ENCODE peak calls at places on chromosomes 5 and 9, in six cellular contexts. W is HCT116, U is H1, B is SK-N-SH, Q is GM12878, P is K562. D is an unnamed sample.

GRCh38 chr9:12798066-12798770 is 23.4 kb downstream of the LURAP1L start:
- DNase-seq in W (no peak), U (no peak), B (no peak), Q (no peak), P (no peak), D (no peak)

GRCh38 chr9:13377286-13377925 is 97.9 kb upstream of the MPDZ start:
- DNase-seq in W (no peak), U (no peak), B (no peak), Q (no peak), P (no peak), D (no peak)

GRCh38 chr5:175711472-175712312 is 53.8 kb downstream of the HRH2 start:
- DNase-seq in W (no peak), U (no peak), B (no peak), Q (no peak), P (no peak), D (no peak)

GRCh38 chr5:123099514-123100151 is 10.6 kb downstream of the PRDM6 start:
- DNase-seq in W (peak; percentile 12), U (no peak), B (peak; percentile 88), Q (no peak), P (no peak), D (no peak)

GRCh38 chr5:112594060-112594850 is 143.4 kb upstream of the APC start:
- DNase-seq in W (no peak), U (no peak), B (peak; percentile 20), Q (no peak), P (no peak), D (no peak)

GRCh38 chr5:89337-90286 is 2.4 kb upstream of the PLEKHG4B start:
- DNase-seq in W (no peak), U (no peak), B (no peak), Q (no peak), P (no peak), D (no peak)

GRCh38 chr9:112823257-112823656 is 67.4 kb downstream of the SLC46A2 start:
- DNase-seq in W (no peak), U (no peak), B (no peak), Q (no peak), P (no peak), D (no peak)

GRCh38 chr5:139649082-139649991 is 1.2 kb downstream of the CXXC5 start:
- DNase-seq in W (no peak), U (no peak), B (peak; percentile 65), Q (no peak), P (peak; percentile 54), D (no peak)

GRCh38 chr9:613771-614347 is 227.6 kb upstream of the DMRT1 start:
- DNase-seq in W (peak; percentile 13), U (peak; percentile 66), B (peak; percentile 15), Q (peak; percentile 8), P (no peak), D (peak; percentile 88)

GRCh38 chr5:156273325-156273724 is 53.6 kb upstream of the SGCD start:
- DNase-seq in W (no peak), U (no peak), B (no peak), Q (no peak), P (no peak), D (no peak)

GRCh38 chr5:111134080-111134479 is 41.9 kb downstream of the WDR36 start:
- DNase-seq in W (no peak), U (no peak), B (no peak), Q (no peak), P (no peak), D (no peak)

GRCh38 chr5:159410480-159410879 is 80.2 kb upstream of the IL12B start:
- DNase-seq in W (no peak), U (no peak), B (no peak), Q (no peak), P (no peak), D (no peak)

GRCh38 chr9:73441890-73442818 is 290.5 kb downstream of the ANXA1 start:
- DNase-seq in W (no peak), U (peak; percentile 23), B (no peak), Q (no peak), P (no peak), D (no peak)

GRCh38 chr5:138340008-138340407 is 1.9 kb downstream of the FAM53C start:
- DNase-seq in W (no peak), U (no peak), B (no peak), Q (no peak), P (no peak), D (no peak)

GRCh38 chr9:93132287-93132927 is 1.6 kb downstream of the NINJ1 start:
- DNase-seq in W (no peak), U (no peak), B (no peak), Q (no peak), P (peak; percentile 42), D (no peak)

GRCh38 chr5:39570418-39571027 is 145.7 kb upstream of the DAB2 start:
- DNase-seq in W (peak; percentile 31), U (no peak), B (peak; percentile 5), Q (no peak), P (peak; percentile 25), D (peak; percentile 24)

GRCh38 chr5:68757813-68758212 is 336.0 kb upstream of the SLC30A5 start:
- DNase-seq in W (no peak), U (no peak), B (peak; percentile 20), Q (no peak), P (no peak), D (no peak)

GRCh38 chr9:126375386-126375785 is 48.8 kb downstream of the MVB12B start:
- DNase-seq in W (no peak), U (no peak), B (peak; percentile 49), Q (no peak), P (no peak), D (peak; percentile 20)

GRCh38 chr9:79257671-79258410 is 313.9 kb upstream of the TLE4 start:
- DNase-seq in W (no peak), U (no peak), B (no peak), Q (no peak), P (no peak), D (no peak)

GRCh38 chr9:76116913-76117312 is 226.4 kb downstream of the PCSK5 start:
- DNase-seq in W (no peak), U (no peak), B (no peak), Q (no peak), P (no peak), D (no peak)

GRCh38 chr5:180670586-180671359 is 21.4 kb upstream of the FLT4 start:
- DNase-seq in W (peak; percentile 42), U (no peak), B (peak; percentile 61), Q (peak; percentile 15), P (peak; percentile 67), D (peak; percentile 19)

GRCh38 chr9:34986541-34987047 is 3.0 kb upstream of the DNAJB5 start:
- DNase-seq in W (no peak), U (no peak), B (peak; percentile 75), Q (no peak), P (no peak), D (no peak)

GRCh38 chr5:114450516-114450909 is 88.6 kb downstream of the KCNN2 start:
- DNase-seq in W (no peak), U (no peak), B (peak; percentile 11), Q (no peak), P (no peak), D (no peak)

GRCh38 chr5:157350939-157351338 is 85.0 kb downstream of the CYFIP2 start:
- DNase-seq in W (no peak), U (no peak), B (no peak), Q (peak; percentile 16), P (no peak), D (no peak)

GRCh38 chr5:161857358-161857757 is 9.4 kb downstream of the GABRA1 start:
- DNase-seq in W (no peak), U (no peak), B (no peak), Q (no peak), P (no peak), D (no peak)

DNA sequence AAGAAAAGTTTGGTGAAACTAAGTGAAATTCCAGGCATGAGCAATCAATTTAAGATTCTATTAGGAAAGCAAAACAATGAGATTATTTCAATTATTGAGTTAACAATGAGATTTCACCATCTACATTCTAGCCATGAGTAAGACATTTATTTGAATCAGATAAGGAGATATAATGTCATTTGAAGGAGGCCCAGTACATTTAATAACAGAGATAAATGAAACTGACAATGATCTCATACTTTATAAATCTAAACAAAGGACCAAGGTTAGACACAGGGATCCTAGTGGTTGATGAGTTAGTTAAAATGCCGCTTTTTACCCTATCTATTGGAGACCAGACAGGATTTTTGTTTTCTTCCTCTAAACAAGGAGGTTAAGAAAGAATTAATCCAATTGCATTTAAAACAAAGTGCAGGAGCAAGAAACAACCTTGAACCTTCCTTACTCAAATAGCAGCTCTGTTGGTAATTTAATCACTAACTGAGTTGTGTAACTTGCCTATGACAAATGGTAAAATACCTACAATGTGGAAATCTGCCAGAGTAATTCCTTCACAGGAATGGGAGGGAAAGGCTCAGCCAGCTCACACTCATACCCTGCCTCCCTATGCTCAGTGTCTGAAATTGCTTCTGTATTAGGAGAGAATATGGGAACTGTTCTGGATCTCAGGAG is 103.5 kb upstream of the NR3C1 start:
- DNase-seq in W (no peak), U (no peak), B (no peak), Q (no peak), P (no peak), D (peak; percentile 99)
- TF ChIP-seq JUND in W (no peak), U (no peak), B (peak; percentile 82), Q (no peak), P (no peak), D (peak; percentile 49)

GRCh38 chr5:27020965-27021364 is 17.4 kb downstream of the CDH9 start:
- DNase-seq in W (no peak), U (no peak), B (no peak), Q (no peak), P (no peak), D (peak; percentile 2)
- TF ChIP-seq CTCF in W (no peak), U (no peak), B (peak; percentile 64), Q (no peak), P (peak; percentile 29), D (peak; percentile 33)

DNA sequence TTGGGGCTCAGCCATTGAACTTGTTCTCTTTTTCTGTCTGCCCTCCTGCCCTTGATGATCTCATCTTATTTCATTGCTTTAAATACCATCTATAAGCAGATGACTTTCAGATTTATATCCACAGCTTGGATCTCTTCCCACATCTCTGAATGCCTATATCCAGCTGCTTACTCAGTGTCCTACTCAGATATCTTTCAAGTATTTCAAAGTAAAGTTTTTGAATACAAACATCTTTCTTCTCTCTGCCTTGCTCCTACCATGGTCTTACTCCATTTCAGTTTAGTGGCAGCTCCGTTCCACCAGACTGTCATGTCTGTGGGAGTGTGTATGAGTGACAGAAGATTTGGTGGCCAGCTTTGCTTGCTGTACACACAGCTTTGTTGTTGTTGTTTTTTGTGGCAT is 59.7 kb downstream of the ERBIN start:
- DNase-seq in W (no peak), U (no peak), B (no peak), Q (no peak), P (no peak), D (no peak)
- TF ChIP-seq JUND in W (no peak), U (no peak), B (peak; percentile 42), Q (no peak), P (peak; percentile 48), D (no peak)

DNA sequence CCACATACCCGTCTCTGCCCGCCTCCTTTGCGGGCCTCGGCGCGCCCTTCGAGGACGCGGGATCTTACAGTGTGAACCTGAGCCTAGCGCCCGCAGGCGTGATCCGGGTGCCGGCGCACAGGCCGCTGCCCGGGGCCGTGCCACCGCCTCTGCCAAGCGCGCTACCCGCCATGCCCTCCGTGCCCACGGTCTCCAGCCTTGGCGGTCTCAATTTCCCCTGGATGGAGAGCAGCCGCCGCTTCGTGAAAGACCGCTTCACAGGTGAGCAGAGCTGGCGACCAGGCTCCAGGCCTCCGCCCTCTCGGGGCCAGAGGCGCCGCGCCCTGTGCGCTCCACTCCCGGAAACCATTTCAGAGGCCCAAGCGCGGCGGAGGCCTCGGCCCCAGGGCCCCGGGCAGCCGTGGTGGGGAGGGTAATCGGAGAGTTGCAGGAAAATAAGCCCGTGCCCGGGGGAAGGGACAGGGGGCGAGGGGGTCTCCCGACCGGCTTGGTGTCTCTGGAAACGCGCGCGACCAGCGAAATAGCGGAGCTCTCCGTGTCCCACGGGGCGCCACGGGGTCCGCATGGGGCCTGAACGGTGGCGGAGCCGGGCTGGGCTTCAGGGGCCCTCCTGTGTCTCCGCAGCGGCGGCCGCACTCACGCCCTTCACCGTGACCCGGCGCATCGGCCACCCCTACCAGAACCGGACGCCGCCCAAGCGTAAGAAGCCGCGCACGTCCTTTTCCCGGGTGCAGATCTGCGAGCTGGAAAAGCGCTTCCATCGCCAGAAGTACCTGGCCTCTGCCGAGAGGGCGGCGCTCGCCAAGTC is 682 bp downstream of the TLX3 start:
- DNase-seq in W (peak; percentile 42), U (no peak), B (peak; percentile 80), Q (no peak), P (no peak), D (no peak)
- TF ChIP-seq CTCF in W (peak; percentile 48), U (peak; percentile 53), B (no peak), Q (peak; percentile 28), P (no peak), D (no peak)